ENCODE peak calls at places on chromosomes 2 and 18, in ten cellular contexts. H, W, B, I, E, X, R, K, M and S are unnamed samples.

GRCh38 chr2:130818809-130819208 is 17.9 kb upstream of the ARHGEF4 start:
- ATAC-seq in B (no peak), W (no peak), X (no peak), R (no peak), M (no peak), H (no peak), I (no peak), E (no peak), K (no peak), S (peak; percentile 12)

GRCh38 chr2:241767464-241768250 is 9.0 kb upstream of the GAL3ST2 start:
- ATAC-seq in H (no peak), K (peak; percentile 24), W (no peak), E (no peak), R (peak; percentile 20), X (no peak), M (no peak), I (no peak), B (peak; percentile 22), S (no peak)

GRCh38 chr18:23495723-23496440 is 7.4 kb upstream of the RMC1 start:
- ATAC-seq in M (peak; percentile 70), H (no peak), K (no peak), R (peak; percentile 84), I (no peak), X (no peak), W (no peak), E (peak; percentile 45), B (peak; percentile 54), S (peak; percentile 90)

GRCh38 chr18:38933322-38933721 is 1367.7 kb upstream of the CELF4 start:
- ATAC-seq in W (no peak), B (no peak), E (no peak), I (no peak), M (no peak), K (no peak), H (no peak), X (no peak), R (no peak), S (no peak)

GRCh38 chr2:88556026-88556425 is 71.2 kb downstream of the EIF2AK3 start:
- ATAC-seq in M (no peak), E (no peak), R (no peak), H (peak; percentile 3), K (no peak), B (no peak), W (no peak), I (no peak), X (no peak), S (no peak)

GRCh38 chr2:72271766-72272615 is 124.3 kb upstream of the CYP26B1 start:
- ATAC-seq in R (peak; percentile 79), E (no peak), K (no peak), H (peak; percentile 31), W (no peak), B (peak; percentile 54), M (peak; percentile 84), I (peak; percentile 62), X (no peak), S (peak; percentile 90)

GRCh38 chr2:207792244-207792785 is 22.6 kb upstream of the FZD5 start:
- ATAC-seq in E (no peak), X (peak; percentile 15), R (peak; percentile 68), B (peak; percentile 91), K (peak; percentile 86), I (no peak), W (no peak), M (peak; percentile 87), H (peak; percentile 83), S (peak; percentile 93)

GRCh38 chr2:69720404-69720803 is 21.5 kb upstream of the ANXA4 start:
- ATAC-seq in K (peak; percentile 52), X (no peak), R (no peak), M (no peak), I (no peak), E (no peak), H (no peak), W (no peak), B (no peak), S (no peak)

GRCh38 chr2:102271844-102272243 is 39.5 kb upstream of the IL1RL1 start:
- ATAC-seq in W (peak; percentile 73), H (no peak), K (no peak), X (no peak), I (no peak), E (peak; percentile 32), R (no peak), M (no peak), B (no peak), S (no peak)

GRCh38 chr2:174970092-174970491 is 35.1 kb downstream of the CHN1 start:
- ATAC-seq in B (no peak), K (no peak), R (no peak), H (no peak), W (no peak), X (no peak), I (no peak), M (no peak), E (no peak), S (no peak)

GRCh38 chr2:41947701-41948396 is 100.0 kb upstream of the PKDCC start:
- ATAC-seq in H (no peak), I (peak; percentile 59), M (peak; percentile 21), R (peak; percentile 96), B (no peak), W (no peak), K (no peak), E (no peak), X (peak; percentile 77), S (no peak)

GRCh38 chr2:33214436-33214835 is 262.0 kb upstream of the RASGRP3 start:
- ATAC-seq in X (no peak), E (no peak), W (no peak), B (no peak), R (peak; percentile 8), K (no peak), I (no peak), M (no peak), H (peak; percentile 61), S (peak; percentile 45)